ENCODE peak calls at places on chromosomes 2 and 18, in four cellular contexts. U is HEK293T, V is stomach, Y is NAMALWA. R is an unnamed sample.

GRCh38 chr18:57052173-57052572 is 94.7 kb upstream of the BOD1L2 start:
- DNase-seq in U (no peak), V (no peak), Y (no peak), R (no peak)

GRCh38 chr18:9613550-9614400 is 584 bp downstream of the PPP4R1 start:
- DNase-seq in U (peak), V (peak), Y (peak), R (peak)

GRCh38 chr18:25503567-25504081 is 151.7 kb upstream of the ZNF521 start:
- DNase-seq in U (peak), V (no peak), Y (no peak), R (no peak)

GRCh38 chr2:190947711-190948251 is 66.2 kb downstream of the STAT1 start:
- DNase-seq in U (no peak), V (no peak), Y (no peak), R (peak)

GRCh38 chr2:46410273-46411244 is 68.8 kb upstream of the TMEM247 start:
- DNase-seq in U (no peak), V (peak), Y (no peak), R (no peak)

GRCh38 chr2:16739778-16740581 is 74.3 kb upstream of the CYRIA start:
- DNase-seq in U (no peak), V (peak), Y (no peak), R (no peak)

GRCh38 chr18:811192-812122 is 585 bp downstream of the YES1 start:
- DNase-seq in U (peak), V (peak), Y (no peak), R (peak)

GRCh38 chr2:15914981-15915380 is 25.4 kb upstream of the MYCN start:
- DNase-seq in U (no peak), V (no peak), Y (no peak), R (no peak)

GRCh38 chr18:22417496-22418188 is at the start of gene CTAGE1:
- DNase-seq in U (no peak), V (no peak), Y (no peak), R (no peak)

GRCh38 chr18:31661965-31662364 is 22.4 kb downstream of the B4GALT6 start:
- DNase-seq in U (no peak), V (no peak), Y (no peak), R (no peak)

GRCh38 chr2:99811544-99811943 is 321.7 kb upstream of the REV1 start:
- DNase-seq in U (no peak), V (no peak), Y (no peak), R (no peak)

GRCh38 chr2:56015631-56016251 is 92.2 kb upstream of the EFEMP1 start:
- DNase-seq in U (no peak), V (no peak), Y (peak), R (no peak)

GRCh38 chr18:79921984-79922965 is 29.2 kb downstream of the SLC66A2 start:
- DNase-seq in U (no peak), V (peak), Y (peak), R (no peak)

GRCh38 chr2:100818003-100818605 is 1.8 kb upstream of the NPAS2 start:
- DNase-seq in U (no peak), V (no peak), Y (no peak), R (no peak)

GRCh38 chr2:44549099-44549471 is 187.3 kb downstream of the CAMKMT start:
- DNase-seq in U (no peak), V (no peak), Y (no peak), R (no peak)

GRCh38 chr2:151952691-151953456 is 124.7 kb upstream of the ARL5A start:
- DNase-seq in U (no peak), V (no peak), Y (no peak), R (no peak)

GRCh38 chr2:9030882-9031645 is 27.6 kb upstream of the MBOAT2 start:
- DNase-seq in U (no peak), V (no peak), Y (no peak), R (no peak)

GRCh38 chr2:134041877-134042276 is 212.0 kb upstream of the MGAT5 start:
- DNase-seq in U (no peak), V (no peak), Y (no peak), R (no peak)

GRCh38 chr2:128325665-128326181 is 7.1 kb upstream of the HS6ST1 start:
- DNase-seq in U (no peak), V (peak), Y (no peak), R (no peak)

GRCh38 chr2:128442053-128442751 is 123.5 kb upstream of the HS6ST1 start:
- DNase-seq in U (no peak), V (peak), Y (no peak), R (peak)

GRCh38 chr2:52036036-52036435 is 1004.1 kb upstream of the NRXN1 start:
- DNase-seq in U (no peak), V (no peak), Y (no peak), R (no peak)

GRCh38 chr2:20676353-20677215 is 9.6 kb downstream of the GDF7 start:
- DNase-seq in U (no peak), V (no peak), Y (peak), R (peak)

GRCh38 chr18:58669731-58670379 is 1.4 kb upstream of the MALT1 start:
- DNase-seq in U (no peak), V (no peak), Y (peak), R (no peak)

GRCh38 chr2:11647834-11648600 is 22.0 kb downstream of the NTSR2 start:
- DNase-seq in U (no peak), V (no peak), Y (no peak), R (no peak)

GRCh38 chr2:46706264-46706983 is 209.2 kb downstream of the MCFD2 start:
- DNase-seq in U (no peak), V (no peak), Y (no peak), R (no peak)

GRCh38 chr2:180202591-180202990 is 195.5 kb upstream of the CWC22 start:
- DNase-seq in U (no peak), V (no peak), Y (no peak), R (no peak)

GRCh38 chr2:9287400-9288059 is 80.9 kb downstream of the ASAP2 start:
- DNase-seq in U (no peak), V (no peak), Y (no peak), R (no peak)

GRCh38 chr2:285506-285905 is 2.4 kb downstream of the ALKAL2 start:
- DNase-seq in U (no peak), V (no peak), Y (no peak), R (no peak)

GRCh38 chr2:237873382-237873781 is 14.0 kb downstream of the RAMP1 start:
- DNase-seq in U (no peak), V (no peak), Y (no peak), R (no peak)

GRCh38 chr2:126832757-126833156 is 65.9 kb upstream of the TEX51 start:
- DNase-seq in U (no peak), V (no peak), Y (no peak), R (no peak)